ENCODE peak calls at places on chromosome 17, in eight cellular contexts. C is Daoy, T is GM06990, W is left lung, Y is GM18507, M is iPS DF 6.9, Z is DMS79 treated with DMSO at 0.1 percent for 48 hours, E is NCI-H1436. J is an unnamed sample.

GRCh38 chr17:47286198-47286914 is 32.7 kb downstream of the ITGB3 start:
- DNase-seq in C (no peak), T (peak), W (no peak), Y (peak), M (no peak), Z (no peak), E (no peak), J (no peak)

GRCh38 chr17:63996430-63997182 is 1.5 kb upstream of the PRR29 start:
- DNase-seq in C (no peak), T (no peak), W (no peak), Y (no peak), M (no peak), Z (no peak), E (no peak), J (no peak)

GRCh38 chr17:3502466-3502865 is 26.7 kb downstream of the ASPA start:
- DNase-seq in C (no peak), T (no peak), W (no peak), Y (no peak), M (no peak), Z (no peak), E (no peak), J (no peak)

GRCh38 chr17:82679586-82680465 is 18.7 kb downstream of the RAB40B start:
- DNase-seq in C (no peak), T (no peak), W (no peak), Y (no peak), M (no peak), Z (no peak), E (no peak), J (no peak)

GRCh38 chr17:17018021-17018441 is 24.2 kb upstream of the MPRIP start:
- DNase-seq in C (no peak), T (no peak), W (no peak), Y (no peak), M (no peak), Z (no peak), E (no peak), J (no peak)

GRCh38 chr17:45869676-45870341 is 24.5 kb upstream of the MAPT start:
- DNase-seq in C (no peak), T (no peak), W (no peak), Y (no peak), M (no peak), Z (no peak), E (no peak), J (no peak)

GRCh38 chr17:73591278-73592078 is 52.8 kb downstream of the SDK2 start:
- DNase-seq in C (no peak), T (peak), W (no peak), Y (no peak), M (no peak), Z (no peak), E (peak), J (no peak)

GRCh38 chr17:78661092-78661770 is 84.0 kb upstream of the DNAH17 start:
- DNase-seq in C (peak), T (no peak), W (peak), Y (no peak), M (no peak), Z (peak), E (no peak), J (no peak)